ENCODE peak calls at places on chromosomes 13 and 19, in ten cellular contexts. One of them, this sample, is unnamed.

GRCh38 chr19:47471733-47472457 is at the start of gene SLC8A2:
- DNase-seq in psoas muscle: peak; percentile 69
- DNase-seq in ascending aorta: peak; percentile 90
- DNase-seq in DND-41: peak; percentile 95
- DNase-seq in endothelial cell of umbilical vein: peak; percentile 46
- DNase-seq in suprapubic skin: no peak
- DNase-seq in neural progenitor cell: peak; percentile 97
- DNase-seq in prostate gland: peak; percentile 49
- DNase-seq in heart left ventricle: peak; percentile 75
- DNase-seq in mammary epithelial cell: peak; percentile 40
- DNase-seq in this sample: peak; percentile 66

GRCh38 chr13:110129076-110129475 is 177.9 kb downstream of the COL4A1 start:
- DNase-seq in psoas muscle: peak; percentile 66
- DNase-seq in ascending aorta: no peak
- DNase-seq in DND-41: no peak
- DNase-seq in endothelial cell of umbilical vein: no peak
- DNase-seq in suprapubic skin: no peak
- DNase-seq in neural progenitor cell: no peak
- DNase-seq in prostate gland: peak; percentile 3
- DNase-seq in heart left ventricle: no peak
- DNase-seq in mammary epithelial cell: no peak
- DNase-seq in this sample: no peak

GRCh38 chr19:45016388-45017314 is 15.4 kb downstream of the RELB start:
- DNase-seq in psoas muscle: peak; percentile 72
- DNase-seq in ascending aorta: peak; percentile 75
- DNase-seq in DND-41: peak; percentile 69
- DNase-seq in endothelial cell of umbilical vein: peak; percentile 74
- DNase-seq in suprapubic skin: no peak
- DNase-seq in neural progenitor cell: peak; percentile 79
- DNase-seq in prostate gland: peak; percentile 79
- DNase-seq in heart left ventricle: peak; percentile 41
- DNase-seq in mammary epithelial cell: peak; percentile 67
- DNase-seq in this sample: peak; percentile 68

GRCh38 chr19:40717880-40718773 is 1.2 kb downstream of the ITPKC start:
- DNase-seq in psoas muscle: no peak
- DNase-seq in ascending aorta: no peak
- DNase-seq in DND-41: no peak
- DNase-seq in endothelial cell of umbilical vein: peak; percentile 18
- DNase-seq in suprapubic skin: no peak
- DNase-seq in neural progenitor cell: peak; percentile 58
- DNase-seq in prostate gland: peak; percentile 41
- DNase-seq in heart left ventricle: no peak
- DNase-seq in mammary epithelial cell: peak; percentile 52
- DNase-seq in this sample: peak; percentile 26

GRCh38 chr13:36418022-36418805 is 14.1 kb upstream of the CCNA1 start:
- DNase-seq in psoas muscle: no peak
- DNase-seq in ascending aorta: no peak
- DNase-seq in DND-41: peak; percentile 28
- DNase-seq in endothelial cell of umbilical vein: peak; percentile 80
- DNase-seq in suprapubic skin: no peak
- DNase-seq in neural progenitor cell: no peak
- DNase-seq in prostate gland: no peak
- DNase-seq in heart left ventricle: no peak
- DNase-seq in mammary epithelial cell: peak; percentile 57
- DNase-seq in this sample: no peak

GRCh38 chr19:40191836-40192646 is 815 bp downstream of the MAP3K10 start:
- DNase-seq in psoas muscle: peak; percentile 68
- DNase-seq in ascending aorta: no peak
- DNase-seq in DND-41: peak; percentile 24
- DNase-seq in endothelial cell of umbilical vein: peak; percentile 23
- DNase-seq in suprapubic skin: peak; percentile 69
- DNase-seq in neural progenitor cell: peak; percentile 89
- DNase-seq in prostate gland: no peak
- DNase-seq in heart left ventricle: peak; percentile 17
- DNase-seq in mammary epithelial cell: no peak
- DNase-seq in this sample: peak; percentile 12

GRCh38 chr13:91574756-91575155 is 176.3 kb downstream of the GPC5 start:
- DNase-seq in psoas muscle: no peak
- DNase-seq in ascending aorta: no peak
- DNase-seq in DND-41: no peak
- DNase-seq in endothelial cell of umbilical vein: no peak
- DNase-seq in suprapubic skin: no peak
- DNase-seq in neural progenitor cell: no peak
- DNase-seq in prostate gland: no peak
- DNase-seq in heart left ventricle: no peak
- DNase-seq in mammary epithelial cell: no peak
- DNase-seq in this sample: no peak

GRCh38 chr13:25977216-25977615 is 74.6 kb downstream of the SHISA2 start:
- DNase-seq in psoas muscle: no peak
- DNase-seq in ascending aorta: no peak
- DNase-seq in DND-41: no peak
- DNase-seq in endothelial cell of umbilical vein: peak; percentile 70
- DNase-seq in suprapubic skin: no peak
- DNase-seq in neural progenitor cell: peak; percentile 82
- DNase-seq in prostate gland: no peak
- DNase-seq in heart left ventricle: no peak
- DNase-seq in mammary epithelial cell: peak; percentile 29
- DNase-seq in this sample: no peak

GRCh38 chr13:99363949-99364348 is 56.8 kb upstream of the GPR183 start:
- DNase-seq in psoas muscle: no peak
- DNase-seq in ascending aorta: no peak
- DNase-seq in DND-41: no peak
- DNase-seq in endothelial cell of umbilical vein: no peak
- DNase-seq in suprapubic skin: no peak
- DNase-seq in neural progenitor cell: no peak
- DNase-seq in prostate gland: no peak
- DNase-seq in heart left ventricle: no peak
- DNase-seq in mammary epithelial cell: no peak
- DNase-seq in this sample: no peak

GRCh38 chr13:99367106-99367616 is 60.0 kb upstream of the GPR183 start:
- DNase-seq in psoas muscle: no peak
- DNase-seq in ascending aorta: no peak
- DNase-seq in DND-41: no peak
- DNase-seq in endothelial cell of umbilical vein: no peak
- DNase-seq in suprapubic skin: no peak
- DNase-seq in neural progenitor cell: no peak
- DNase-seq in prostate gland: no peak
- DNase-seq in heart left ventricle: peak; percentile 34
- DNase-seq in mammary epithelial cell: no peak
- DNase-seq in this sample: no peak

GRCh38 chr13:99370476-99371272 is 63.5 kb upstream of the GPR183 start:
- DNase-seq in psoas muscle: no peak
- DNase-seq in ascending aorta: peak; percentile 15
- DNase-seq in DND-41: no peak
- DNase-seq in endothelial cell of umbilical vein: no peak
- DNase-seq in suprapubic skin: no peak
- DNase-seq in neural progenitor cell: no peak
- DNase-seq in prostate gland: no peak
- DNase-seq in heart left ventricle: no peak
- DNase-seq in mammary epithelial cell: no peak
- DNase-seq in this sample: no peak

GRCh38 chr13:99366075-99366987 is 59.1 kb upstream of the GPR183 start:
- DNase-seq in psoas muscle: no peak
- DNase-seq in ascending aorta: no peak
- DNase-seq in DND-41: no peak
- DNase-seq in endothelial cell of umbilical vein: no peak
- DNase-seq in suprapubic skin: no peak
- DNase-seq in neural progenitor cell: no peak
- DNase-seq in prostate gland: no peak
- DNase-seq in heart left ventricle: no peak
- DNase-seq in mammary epithelial cell: no peak
- DNase-seq in this sample: no peak

DNA sequence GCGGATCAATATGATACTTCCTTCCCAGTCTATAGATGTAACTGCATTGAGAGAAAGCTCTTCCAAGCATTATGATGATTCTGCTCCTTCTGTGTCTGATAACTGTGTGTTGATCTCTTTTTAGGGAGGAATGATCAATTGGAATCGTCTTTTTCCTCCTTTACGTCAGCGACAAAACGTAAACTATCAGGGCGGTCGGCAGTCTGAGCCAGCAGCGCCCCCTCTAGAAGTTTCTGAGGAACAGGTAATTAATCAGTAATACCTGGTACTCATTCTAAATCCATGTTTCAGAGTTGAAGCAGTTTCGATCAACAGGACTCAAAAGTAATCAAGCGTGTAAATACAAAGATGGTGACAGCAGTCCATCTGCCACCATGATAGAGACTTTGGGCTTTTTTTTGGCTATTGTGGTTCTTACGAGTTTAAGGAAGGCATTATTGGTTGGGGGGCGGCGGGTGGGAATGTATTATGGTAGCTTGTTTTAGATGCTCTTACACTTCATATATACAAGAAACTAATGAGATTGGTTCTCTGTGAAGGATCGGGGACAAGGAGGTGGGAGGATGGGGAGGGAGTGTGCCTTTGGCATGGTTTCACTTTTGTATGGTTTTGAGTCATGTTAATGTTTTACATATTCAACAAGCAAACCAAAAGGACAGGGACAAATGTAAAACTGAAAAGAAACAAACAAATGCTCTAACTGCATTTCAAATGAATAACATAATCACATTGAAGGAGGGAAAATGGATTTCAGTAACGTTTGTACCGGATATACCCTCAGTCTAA is 60.7 kb upstream of the GPR183 start:
- DNase-seq in psoas muscle: no peak
- DNase-seq in ascending aorta: no peak
- DNase-seq in DND-41: no peak
- DNase-seq in endothelial cell of umbilical vein: no peak
- DNase-seq in suprapubic skin: no peak
- DNase-seq in neural progenitor cell: no peak
- DNase-seq in prostate gland: no peak
- DNase-seq in heart left ventricle: no peak
- DNase-seq in mammary epithelial cell: no peak
- DNase-seq in this sample: no peak
- H3K27ac ChIP-seq in psoas muscle: no peak overlapping the region
- H3K27ac ChIP-seq in ascending aorta: no peak overlapping the region
- H3K27ac ChIP-seq in DND-41: no peak overlapping the region
- H3K27ac ChIP-seq in endothelial cell of umbilical vein: no peak overlapping the region
- H3K27ac ChIP-seq in suprapubic skin: no peak overlapping the region
- H3K27ac ChIP-seq in neural progenitor cell: no peak overlapping the region
- H3K27ac ChIP-seq in prostate gland: no peak overlapping the region
- H3K27ac ChIP-seq in heart left ventricle: no peak overlapping the region
- H3K27ac ChIP-seq in mammary epithelial cell: no peak overlapping the region
- H3K27ac ChIP-seq in this sample: no peak overlapping the region

GRCh38 chr19:38420935-38421334 is 5.1 kb downstream of the RASGRP4 start:
- DNase-seq in psoas muscle: no peak
- DNase-seq in ascending aorta: no peak
- DNase-seq in DND-41: no peak
- DNase-seq in endothelial cell of umbilical vein: no peak
- DNase-seq in suprapubic skin: no peak
- DNase-seq in neural progenitor cell: no peak
- DNase-seq in prostate gland: no peak
- DNase-seq in heart left ventricle: no peak
- DNase-seq in mammary epithelial cell: no peak
- DNase-seq in this sample: no peak

GRCh38 chr19:38413416-38413815 is 10.5 kb downstream of the FAM98C start:
- DNase-seq in psoas muscle: no peak
- DNase-seq in ascending aorta: no peak
- DNase-seq in DND-41: no peak
- DNase-seq in endothelial cell of umbilical vein: no peak
- DNase-seq in suprapubic skin: no peak
- DNase-seq in neural progenitor cell: no peak
- DNase-seq in prostate gland: no peak
- DNase-seq in heart left ventricle: no peak
- DNase-seq in mammary epithelial cell: no peak
- DNase-seq in this sample: no peak

GRCh38 chr19:38417146-38417543 is 8.9 kb downstream of the RASGRP4 start:
- DNase-seq in psoas muscle: no peak
- DNase-seq in ascending aorta: no peak
- DNase-seq in DND-41: no peak
- DNase-seq in endothelial cell of umbilical vein: no peak
- DNase-seq in suprapubic skin: no peak
- DNase-seq in neural progenitor cell: no peak
- DNase-seq in prostate gland: no peak
- DNase-seq in heart left ventricle: no peak
- DNase-seq in mammary epithelial cell: no peak
- DNase-seq in this sample: no peak

GRCh38 chr19:38421856-38422255 is 4.2 kb downstream of the RASGRP4 start:
- DNase-seq in psoas muscle: no peak
- DNase-seq in ascending aorta: no peak
- DNase-seq in DND-41: no peak
- DNase-seq in endothelial cell of umbilical vein: no peak
- DNase-seq in suprapubic skin: no peak
- DNase-seq in neural progenitor cell: no peak
- DNase-seq in prostate gland: no peak
- DNase-seq in heart left ventricle: no peak
- DNase-seq in mammary epithelial cell: no peak
- DNase-seq in this sample: no peak

GRCh38 chr19:38417544-38418506 is 8.2 kb downstream of the RASGRP4 start:
- DNase-seq in psoas muscle: peak; percentile 80
- DNase-seq in ascending aorta: peak; percentile 77
- DNase-seq in DND-41: no peak
- DNase-seq in endothelial cell of umbilical vein: no peak
- DNase-seq in suprapubic skin: peak; percentile 74
- DNase-seq in neural progenitor cell: peak; percentile 84
- DNase-seq in prostate gland: no peak
- DNase-seq in heart left ventricle: peak; percentile 56
- DNase-seq in mammary epithelial cell: peak; percentile 11
- DNase-seq in this sample: peak; percentile 54
- TF ChIP-seq CTCF in psoas muscle: no peak
- TF ChIP-seq CTCF in ascending aorta: no peak
- TF ChIP-seq CTCF in DND-41: no peak
- TF ChIP-seq CTCF in endothelial cell of umbilical vein: no peak
- TF ChIP-seq CTCF in suprapubic skin: no peak
- TF ChIP-seq CTCF in neural progenitor cell: peak; percentile 21
- TF ChIP-seq CTCF in prostate gland: no peak
- TF ChIP-seq CTCF in heart left ventricle: no peak
- TF ChIP-seq CTCF in mammary epithelial cell: no peak
- TF ChIP-seq CTCF in this sample: no peak

DNA sequence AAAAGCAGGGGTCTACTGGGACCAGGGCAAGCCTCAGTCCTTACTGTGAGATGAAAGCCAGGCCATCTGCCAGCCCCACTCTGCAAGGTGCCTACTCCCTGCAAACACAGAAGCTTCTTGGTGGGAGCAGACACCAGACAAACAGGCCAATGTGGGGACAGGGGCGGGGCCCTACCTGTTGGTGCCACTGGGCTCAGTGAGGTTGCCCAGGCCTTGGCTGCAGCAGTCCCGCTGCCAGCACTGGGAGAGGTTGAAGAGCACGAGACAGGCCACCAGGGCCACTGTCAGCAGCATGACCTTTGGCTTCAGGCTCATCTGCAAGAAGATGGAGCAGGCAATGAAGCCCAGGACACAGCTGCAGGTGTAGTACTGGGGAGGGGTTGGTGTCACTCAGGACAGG is 72.5 kb downstream of the NBEA start:
- DNase-seq in psoas muscle: no peak
- DNase-seq in ascending aorta: no peak
- DNase-seq in DND-41: no peak
- DNase-seq in endothelial cell of umbilical vein: no peak
- DNase-seq in suprapubic skin: no peak
- DNase-seq in neural progenitor cell: peak; percentile 13
- DNase-seq in prostate gland: no peak
- DNase-seq in heart left ventricle: no peak
- DNase-seq in mammary epithelial cell: no peak
- DNase-seq in this sample: no peak
- H3K27ac ChIP-seq in psoas muscle: no peak overlapping the region
- H3K27ac ChIP-seq in ascending aorta: no peak overlapping the region
- H3K27ac ChIP-seq in DND-41: no peak overlapping the region
- H3K27ac ChIP-seq in endothelial cell of umbilical vein: no peak overlapping the region
- H3K27ac ChIP-seq in suprapubic skin: no peak overlapping the region
- H3K27ac ChIP-seq in neural progenitor cell: peak overlapping the region; percentile 27
- H3K27ac ChIP-seq in prostate gland: no peak overlapping the region
- H3K27ac ChIP-seq in heart left ventricle: no peak overlapping the region
- H3K27ac ChIP-seq in mammary epithelial cell: no peak overlapping the region
- H3K27ac ChIP-seq in this sample: no peak overlapping the region

DNA sequence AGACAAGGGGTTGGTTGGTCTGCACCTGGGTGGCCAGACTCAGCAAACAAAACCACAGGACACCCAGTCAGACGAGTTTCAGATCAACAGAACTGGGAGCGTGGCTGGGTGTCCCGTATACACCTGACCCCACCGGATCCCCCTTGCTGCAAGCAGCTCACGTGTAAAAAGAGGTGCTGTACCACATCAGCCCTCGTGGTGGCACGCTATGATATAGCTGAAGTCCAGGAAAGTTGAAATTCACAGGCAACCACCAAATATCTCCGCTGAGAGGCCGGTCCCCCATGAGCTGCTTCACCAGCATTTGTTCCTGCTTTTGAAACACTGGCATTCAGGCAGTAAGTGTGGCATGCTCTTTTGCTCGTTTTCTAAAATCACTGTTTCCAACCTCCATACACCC is 92.3 kb downstream of the TUBA3C start:
- DNase-seq in psoas muscle: no peak
- DNase-seq in ascending aorta: no peak
- DNase-seq in DND-41: no peak
- DNase-seq in endothelial cell of umbilical vein: no peak
- DNase-seq in suprapubic skin: no peak
- DNase-seq in neural progenitor cell: no peak
- DNase-seq in prostate gland: no peak
- DNase-seq in heart left ventricle: no peak
- DNase-seq in mammary epithelial cell: no peak
- DNase-seq in this sample: no peak
- TF ChIP-seq CTCF in psoas muscle: no peak
- TF ChIP-seq CTCF in ascending aorta: no peak
- TF ChIP-seq CTCF in DND-41: no peak
- TF ChIP-seq CTCF in endothelial cell of umbilical vein: no peak
- TF ChIP-seq CTCF in suprapubic skin: no peak
- TF ChIP-seq CTCF in neural progenitor cell: no peak
- TF ChIP-seq CTCF in prostate gland: no peak
- TF ChIP-seq CTCF in heart left ventricle: no peak
- TF ChIP-seq CTCF in mammary epithelial cell: no peak
- TF ChIP-seq CTCF in this sample: no peak